ENCODE peak calls at places on chromosome 5, in six cellular contexts. One of them, this sample, is unnamed.

GRCh38 chr5:107476783-107477182 is 194.0 kb downstream of the EFNA5 start:
- DNase-seq in endodermal cell: no peak
- DNase-seq in nephron progenitor cell: no peak
- DNase-seq in stimulated activated CD4-positive, alpha-beta T cell treated with anti-CD3 and anti-CD28 coated beads, Interleukin-12 subunit alpha, Interleukin-12 subunit beta, amount 100 ng/mL, for 4 hours: no peak
- DNase-seq in AG04450: no peak
- DNase-seq in NCI-H82: no peak
- DNase-seq in this sample: no peak

GRCh38 chr5:69517763-69518212 is 25.2 kb downstream of the OCLN start:
- DNase-seq in endodermal cell: no peak
- DNase-seq in nephron progenitor cell: no peak
- DNase-seq in AG04450: no peak
- DNase-seq in stimulated activated CD4-positive, alpha-beta T cell treated with anti-CD3 and anti-CD28 coated beads, Interleukin-12 subunit alpha, Interleukin-12 subunit beta, amount 100 ng/mL, for 4 hours: no peak
- DNase-seq in NCI-H82: no peak
- DNase-seq in this sample: no peak

GRCh38 chr5:137073192-137073591 is 425.9 kb downstream of the SPOCK1 start:
- DNase-seq in stimulated activated CD4-positive, alpha-beta T cell treated with anti-CD3 and anti-CD28 coated beads, Interleukin-12 subunit alpha, Interleukin-12 subunit beta, amount 100 ng/mL, for 4 hours: no peak
- DNase-seq in NCI-H82: no peak
- DNase-seq in nephron progenitor cell: no peak
- DNase-seq in AG04450: no peak
- DNase-seq in endodermal cell: no peak
- DNase-seq in this sample: no peak

GRCh38 chr5:141127305-141127704 is 5.7 kb downstream of the PCDHB4 start:
- DNase-seq in NCI-H82: no peak
- DNase-seq in AG04450: no peak
- DNase-seq in stimulated activated CD4-positive, alpha-beta T cell treated with anti-CD3 and anti-CD28 coated beads, Interleukin-12 subunit alpha, Interleukin-12 subunit beta, amount 100 ng/mL, for 4 hours: no peak
- DNase-seq in endodermal cell: no peak
- DNase-seq in nephron progenitor cell: no peak
- DNase-seq in this sample: no peak

GRCh38 chr5:40432836-40433235 is 246.9 kb upstream of the PTGER4 start:
- DNase-seq in nephron progenitor cell: no peak
- DNase-seq in NCI-H82: no peak
- DNase-seq in endodermal cell: no peak
- DNase-seq in stimulated activated CD4-positive, alpha-beta T cell treated with anti-CD3 and anti-CD28 coated beads, Interleukin-12 subunit alpha, Interleukin-12 subunit beta, amount 100 ng/mL, for 4 hours: no peak
- DNase-seq in AG04450: no peak
- DNase-seq in this sample: no peak

GRCh38 chr5:36600847-36601527 is 5.4 kb upstream of the SLC1A3 start:
- DNase-seq in endodermal cell: no peak
- DNase-seq in AG04450: no peak
- DNase-seq in NCI-H82: no peak
- DNase-seq in nephron progenitor cell: no peak
- DNase-seq in stimulated activated CD4-positive, alpha-beta T cell treated with anti-CD3 and anti-CD28 coated beads, Interleukin-12 subunit alpha, Interleukin-12 subunit beta, amount 100 ng/mL, for 4 hours: no peak
- DNase-seq in this sample: no peak

GRCh38 chr5:108148715-108149139 is 233.2 kb downstream of the FBXL17 start:
- DNase-seq in nephron progenitor cell: no peak
- DNase-seq in stimulated activated CD4-positive, alpha-beta T cell treated with anti-CD3 and anti-CD28 coated beads, Interleukin-12 subunit alpha, Interleukin-12 subunit beta, amount 100 ng/mL, for 4 hours: no peak
- DNase-seq in AG04450: no peak
- DNase-seq in endodermal cell: no peak
- DNase-seq in NCI-H82: peak; percentile 37
- DNase-seq in this sample: no peak

GRCh38 chr5:75057551-75057950 is 5.2 kb upstream of the GCNT4 start:
- DNase-seq in NCI-H82: no peak
- DNase-seq in stimulated activated CD4-positive, alpha-beta T cell treated with anti-CD3 and anti-CD28 coated beads, Interleukin-12 subunit alpha, Interleukin-12 subunit beta, amount 100 ng/mL, for 4 hours: no peak
- DNase-seq in nephron progenitor cell: no peak
- DNase-seq in AG04450: no peak
- DNase-seq in endodermal cell: no peak
- DNase-seq in this sample: no peak

GRCh38 chr5:15131909-15132308 is 260.3 kb upstream of the ANKH start:
- DNase-seq in AG04450: no peak
- DNase-seq in endodermal cell: no peak
- DNase-seq in stimulated activated CD4-positive, alpha-beta T cell treated with anti-CD3 and anti-CD28 coated beads, Interleukin-12 subunit alpha, Interleukin-12 subunit beta, amount 100 ng/mL, for 4 hours: no peak
- DNase-seq in NCI-H82: no peak
- DNase-seq in nephron progenitor cell: no peak
- DNase-seq in this sample: no peak

GRCh38 chr5:172904643-172905345 is 54.4 kb upstream of the RPL26L1 start:
- DNase-seq in stimulated activated CD4-positive, alpha-beta T cell treated with anti-CD3 and anti-CD28 coated beads, Interleukin-12 subunit alpha, Interleukin-12 subunit beta, amount 100 ng/mL, for 4 hours: no peak
- DNase-seq in endodermal cell: peak; percentile 68
- DNase-seq in nephron progenitor cell: no peak
- DNase-seq in NCI-H82: no peak
- DNase-seq in AG04450: no peak
- DNase-seq in this sample: no peak

GRCh38 chr5:132300572-132301340 is 6.6 kb downstream of the SLC22A4 start:
- DNase-seq in endodermal cell: no peak
- DNase-seq in NCI-H82: no peak
- DNase-seq in AG04450: no peak
- DNase-seq in nephron progenitor cell: no peak
- DNase-seq in stimulated activated CD4-positive, alpha-beta T cell treated with anti-CD3 and anti-CD28 coated beads, Interleukin-12 subunit alpha, Interleukin-12 subunit beta, amount 100 ng/mL, for 4 hours: no peak
- DNase-seq in this sample: no peak

GRCh38 chr5:136998864-136999263 is 500.3 kb downstream of the SPOCK1 start:
- DNase-seq in endodermal cell: no peak
- DNase-seq in AG04450: no peak
- DNase-seq in NCI-H82: no peak
- DNase-seq in nephron progenitor cell: no peak
- DNase-seq in stimulated activated CD4-positive, alpha-beta T cell treated with anti-CD3 and anti-CD28 coated beads, Interleukin-12 subunit alpha, Interleukin-12 subunit beta, amount 100 ng/mL, for 4 hours: no peak
- DNase-seq in this sample: no peak

GRCh38 chr5:24547127-24547526 is 97.7 kb downstream of the CDH10 start:
- DNase-seq in AG04450: no peak
- DNase-seq in nephron progenitor cell: no peak
- DNase-seq in endodermal cell: no peak
- DNase-seq in NCI-H82: no peak
- DNase-seq in stimulated activated CD4-positive, alpha-beta T cell treated with anti-CD3 and anti-CD28 coated beads, Interleukin-12 subunit alpha, Interleukin-12 subunit beta, amount 100 ng/mL, for 4 hours: no peak
- DNase-seq in this sample: no peak

GRCh38 chr5:137899493-137899892 is 10.2 kb downstream of the PKD2L2 start:
- DNase-seq in stimulated activated CD4-positive, alpha-beta T cell treated with anti-CD3 and anti-CD28 coated beads, Interleukin-12 subunit alpha, Interleukin-12 subunit beta, amount 100 ng/mL, for 4 hours: no peak
- DNase-seq in NCI-H82: no peak
- DNase-seq in AG04450: no peak
- DNase-seq in endodermal cell: no peak
- DNase-seq in nephron progenitor cell: no peak
- DNase-seq in this sample: no peak

GRCh38 chr5:137487600-137487999 is 11.5 kb downstream of the SPOCK1 start:
- DNase-seq in stimulated activated CD4-positive, alpha-beta T cell treated with anti-CD3 and anti-CD28 coated beads, Interleukin-12 subunit alpha, Interleukin-12 subunit beta, amount 100 ng/mL, for 4 hours: no peak
- DNase-seq in endodermal cell: no peak
- DNase-seq in nephron progenitor cell: no peak
- DNase-seq in AG04450: no peak
- DNase-seq in NCI-H82: no peak
- DNase-seq in this sample: no peak

GRCh38 chr5:130720355-130720754 is 444.7 kb downstream of the HINT1 start:
- DNase-seq in AG04450: no peak
- DNase-seq in stimulated activated CD4-positive, alpha-beta T cell treated with anti-CD3 and anti-CD28 coated beads, Interleukin-12 subunit alpha, Interleukin-12 subunit beta, amount 100 ng/mL, for 4 hours: no peak
- DNase-seq in nephron progenitor cell: peak; percentile 3
- DNase-seq in NCI-H82: peak; percentile 66
- DNase-seq in endodermal cell: no peak
- DNase-seq in this sample: no peak

GRCh38 chr5:167633931-167634341 is 657.5 kb upstream of the WWC1 start:
- DNase-seq in stimulated activated CD4-positive, alpha-beta T cell treated with anti-CD3 and anti-CD28 coated beads, Interleukin-12 subunit alpha, Interleukin-12 subunit beta, amount 100 ng/mL, for 4 hours: no peak
- DNase-seq in AG04450: no peak
- DNase-seq in endodermal cell: no peak
- DNase-seq in nephron progenitor cell: no peak
- DNase-seq in NCI-H82: no peak
- DNase-seq in this sample: no peak

GRCh38 chr5:95773325-95774059 is 42.4 kb downstream of the RHOBTB3 start:
- DNase-seq in endodermal cell: no peak
- DNase-seq in AG04450: no peak
- DNase-seq in NCI-H82: no peak
- DNase-seq in stimulated activated CD4-positive, alpha-beta T cell treated with anti-CD3 and anti-CD28 coated beads, Interleukin-12 subunit alpha, Interleukin-12 subunit beta, amount 100 ng/mL, for 4 hours: no peak
- DNase-seq in nephron progenitor cell: no peak
- DNase-seq in this sample: no peak

GRCh38 chr5:152623951-152624350 is 218.9 kb upstream of the NMUR2 start:
- DNase-seq in NCI-H82: no peak
- DNase-seq in stimulated activated CD4-positive, alpha-beta T cell treated with anti-CD3 and anti-CD28 coated beads, Interleukin-12 subunit alpha, Interleukin-12 subunit beta, amount 100 ng/mL, for 4 hours: no peak
- DNase-seq in nephron progenitor cell: no peak
- DNase-seq in AG04450: no peak
- DNase-seq in endodermal cell: no peak
- DNase-seq in this sample: no peak

GRCh38 chr5:528625-529511 is 4.6 kb upstream of the SLC9A3 start:
- DNase-seq in nephron progenitor cell: no peak
- DNase-seq in AG04450: no peak
- DNase-seq in NCI-H82: no peak
- DNase-seq in endodermal cell: no peak
- DNase-seq in stimulated activated CD4-positive, alpha-beta T cell treated with anti-CD3 and anti-CD28 coated beads, Interleukin-12 subunit alpha, Interleukin-12 subunit beta, amount 100 ng/mL, for 4 hours: no peak
- DNase-seq in this sample: no peak

GRCh38 chr5:141604318-141604717 is 14.5 kb downstream of the DIAPH1 start:
- DNase-seq in nephron progenitor cell: no peak
- DNase-seq in endodermal cell: no peak
- DNase-seq in NCI-H82: peak; percentile 18
- DNase-seq in stimulated activated CD4-positive, alpha-beta T cell treated with anti-CD3 and anti-CD28 coated beads, Interleukin-12 subunit alpha, Interleukin-12 subunit beta, amount 100 ng/mL, for 4 hours: no peak
- DNase-seq in AG04450: peak; percentile 57
- DNase-seq in this sample: no peak

GRCh38 chr5:60487466-60487865 is 212.5 kb downstream of the DEPDC1B start:
- DNase-seq in AG04450: no peak
- DNase-seq in NCI-H82: peak; percentile 17
- DNase-seq in nephron progenitor cell: no peak
- DNase-seq in endodermal cell: no peak
- DNase-seq in stimulated activated CD4-positive, alpha-beta T cell treated with anti-CD3 and anti-CD28 coated beads, Interleukin-12 subunit alpha, Interleukin-12 subunit beta, amount 100 ng/mL, for 4 hours: no peak
- DNase-seq in this sample: no peak